ENCODE peak calls at places on chromosome 6, in nine cellular contexts. L is Calu3, G is lower lobe of right lung, R is bronchial epithelial cell, U is right lobe of liver, P is epithelial cell of esophagus, O is HFFc6, H is WTC11, D is upper lobe of right lung. T is an unnamed sample.

GRCh38 chr6:34284563-34285545 is 36.0 kb upstream of the SMIM29 start:
- DNase-seq in H (no peak), G (peak), D (peak), L (no peak), P (no peak), U (peak), R (no peak), O (peak), T (peak)

GRCh38 chr6:26502169-26502568 is 2.1 kb downstream of the BTN1A1 start:
- DNase-seq in P (no peak), H (no peak), O (no peak), R (no peak), G (no peak), D (no peak), U (no peak), L (no peak), T (no peak)

GRCh38 chr6:7087066-7087465 is 20.7 kb upstream of the RREB1 start:
- DNase-seq in P (no peak), U (no peak), O (peak), G (no peak), L (no peak), R (no peak), H (no peak), D (no peak), T (no peak)

GRCh38 chr6:70717038-70717801 is 49.5 kb downstream of the SMAP1 start:
- DNase-seq in H (no peak), G (no peak), D (no peak), R (peak), O (no peak), L (no peak), U (no peak), P (no peak), T (no peak)

GRCh38 chr6:93447874-93448273 is 28.5 kb upstream of the EPHA7 start:
- DNase-seq in O (no peak), G (no peak), P (no peak), D (no peak), H (no peak), L (no peak), U (no peak), R (no peak), T (no peak)

GRCh38 chr6:150008588-150008987 is 16.7 kb downstream of the RAET1L start:
- DNase-seq in D (no peak), G (no peak), O (no peak), R (peak), L (peak), H (no peak), P (peak), U (no peak), T (no peak)

GRCh38 chr6:41331401-41332150 is 3.8 kb upstream of the NCR2 start:
- DNase-seq in G (no peak), R (no peak), O (no peak), D (no peak), H (no peak), P (no peak), U (no peak), L (no peak), T (no peak)

GRCh38 chr6:105482227-105482839 is 79.5 kb upstream of the PREP start:
- DNase-seq in D (no peak), R (no peak), O (no peak), H (no peak), G (no peak), L (no peak), P (peak), U (no peak), T (no peak)

GRCh38 chr6:41785254-41785653 is 2.2 kb upstream of the TOMM6 start:
- DNase-seq in L (no peak), D (no peak), H (no peak), P (no peak), R (no peak), U (no peak), O (no peak), G (no peak), T (no peak)

GRCh38 chr6:56677559-56677958 is 34.9 kb upstream of the DST start:
- DNase-seq in U (no peak), R (peak), G (no peak), O (peak), P (peak), D (no peak), L (no peak), H (no peak), T (no peak)

GRCh38 chr6:73309784-73310502 is 44.1 kb downstream of the DPPA5 start:
- DNase-seq in U (no peak), O (peak), L (peak), G (peak), R (peak), H (peak), P (peak), D (peak), T (no peak)

GRCh38 chr6:169829786-169830185 is 78.4 kb downstream of the ERMARD start:
- DNase-seq in O (no peak), P (peak), H (no peak), U (no peak), G (no peak), R (no peak), L (no peak), D (peak), T (no peak)

GRCh38 chr6:131164506-131164905 is 29.2 kb downstream of the AKAP7 start:
- DNase-seq in G (no peak), D (no peak), P (no peak), L (no peak), O (peak), U (no peak), H (no peak), R (no peak), T (no peak)

GRCh38 chr6:11425431-11425871 is 112.1 kb upstream of the TMEM170B start:
- DNase-seq in R (no peak), U (no peak), D (no peak), L (no peak), O (no peak), H (no peak), G (no peak), P (no peak), T (no peak)

GRCh38 chr6:85945454-85946185 is 302.9 kb upstream of the SYNCRIP start:
- DNase-seq in U (no peak), R (no peak), H (no peak), G (no peak), D (no peak), O (no peak), P (no peak), L (no peak), T (no peak)

GRCh38 chr6:45445749-45446454 is 68.2 kb upstream of the SUPT3H start:
- DNase-seq in G (peak), D (peak), H (no peak), P (peak), U (peak), L (peak), O (peak), R (peak), T (peak)

GRCh38 chr6:37253608-37254007 is 4.0 kb upstream of the TBC1D22B start:
- DNase-seq in O (no peak), H (no peak), D (no peak), R (no peak), L (no peak), U (no peak), G (no peak), P (no peak), T (no peak)

GRCh38 chr6:29941476-29941875 is 856 bp upstream of the HLA-A start:
- DNase-seq in D (no peak), R (peak), H (no peak), O (peak), P (peak), U (no peak), G (no peak), L (no peak), T (no peak)

GRCh38 chr6:90190752-90191393 is 105.8 kb downstream of the BACH2 start:
- DNase-seq in G (no peak), L (no peak), P (no peak), O (no peak), R (no peak), U (no peak), D (no peak), H (no peak), T (no peak)

GRCh38 chr6:85118233-85118632 is 331.6 kb upstream of the NT5E start:
- DNase-seq in G (no peak), D (no peak), H (peak), L (peak), O (no peak), P (no peak), U (no peak), R (no peak), T (no peak)

GRCh38 chr6:152118224-152118623 is 310.7 kb downstream of the ESR1 start:
- DNase-seq in O (no peak), U (no peak), H (no peak), L (no peak), D (no peak), P (no peak), G (no peak), R (no peak), T (no peak)

GRCh38 chr6:152122434-152122833 is 315.0 kb downstream of the ESR1 start:
- DNase-seq in U (no peak), L (no peak), O (no peak), P (no peak), G (no peak), H (no peak), D (no peak), R (no peak), T (no peak)

GRCh38 chr6:152121910-152122309 is 314.4 kb downstream of the ESR1 start:
- DNase-seq in G (no peak), R (no peak), D (no peak), H (no peak), P (no peak), U (no peak), L (no peak), O (no peak), T (no peak)

GRCh38 chr6:152117156-152118129 is 310.0 kb downstream of the ESR1 start:
- DNase-seq in P (no peak), D (no peak), R (no peak), U (no peak), L (no peak), O (no peak), G (no peak), H (no peak), T (no peak)

DNA sequence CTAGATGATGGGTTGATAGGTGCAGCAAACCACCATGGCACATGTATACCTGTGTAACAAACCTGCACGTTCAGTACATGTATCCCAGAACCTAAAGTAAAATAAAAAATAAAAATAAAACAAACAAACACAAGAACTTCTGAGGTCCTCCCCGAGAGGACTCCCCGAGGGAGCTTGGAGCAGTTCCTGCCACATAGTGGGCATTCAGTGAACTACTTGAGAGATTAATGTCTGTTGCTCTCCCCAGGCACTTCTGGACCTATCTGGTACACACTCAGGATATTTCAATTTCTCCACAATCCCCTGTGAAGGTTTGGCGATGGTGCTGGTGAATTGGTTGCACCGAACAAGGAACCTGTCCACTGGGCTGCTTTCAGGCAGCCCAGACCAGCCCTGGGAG is 311.2 kb downstream of the ESR1 start:
- DNase-seq in L (no peak), H (no peak), U (no peak), P (peak), D (no peak), O (no peak), G (no peak), R (no peak), T (no peak)
- TF ChIP-seq CTCF in L (no peak), H (no peak), U (no peak), P (no peak), D (no peak), O (peak), G (no peak), R (no peak), T (no peak)

GRCh38 chr6:145319605-145320004 is 415.7 kb downstream of the EPM2A start:
- DNase-seq in L (no peak), O (no peak), G (no peak), P (no peak), H (no peak), D (no peak), U (no peak), R (no peak), T (no peak)

GRCh38 chr6:145315982-145316600 is 419.2 kb downstream of the EPM2A start:
- DNase-seq in R (peak), H (no peak), U (no peak), D (no peak), O (no peak), P (peak), G (no peak), L (no peak), T (no peak)

GRCh38 chr6:145323652-145324051 is 411.7 kb downstream of the EPM2A start:
- DNase-seq in D (no peak), U (no peak), H (no peak), G (no peak), O (no peak), R (no peak), P (no peak), L (no peak), T (no peak)

GRCh38 chr6:145313041-145313855 is 422.1 kb downstream of the EPM2A start:
- DNase-seq in P (no peak), H (no peak), O (no peak), D (no peak), G (no peak), R (no peak), U (no peak), L (no peak), T (no peak)

GRCh38 chr6:145318952-145319351 is 416.4 kb downstream of the EPM2A start:
- DNase-seq in U (no peak), R (peak), L (no peak), D (no peak), G (no peak), H (no peak), P (peak), O (no peak), T (no peak)
- TF ChIP-seq CTCF in U (no peak), R (peak), L (no peak), D (no peak), G (no peak), H (no peak), P (peak), O (no peak), T (no peak)

DNA sequence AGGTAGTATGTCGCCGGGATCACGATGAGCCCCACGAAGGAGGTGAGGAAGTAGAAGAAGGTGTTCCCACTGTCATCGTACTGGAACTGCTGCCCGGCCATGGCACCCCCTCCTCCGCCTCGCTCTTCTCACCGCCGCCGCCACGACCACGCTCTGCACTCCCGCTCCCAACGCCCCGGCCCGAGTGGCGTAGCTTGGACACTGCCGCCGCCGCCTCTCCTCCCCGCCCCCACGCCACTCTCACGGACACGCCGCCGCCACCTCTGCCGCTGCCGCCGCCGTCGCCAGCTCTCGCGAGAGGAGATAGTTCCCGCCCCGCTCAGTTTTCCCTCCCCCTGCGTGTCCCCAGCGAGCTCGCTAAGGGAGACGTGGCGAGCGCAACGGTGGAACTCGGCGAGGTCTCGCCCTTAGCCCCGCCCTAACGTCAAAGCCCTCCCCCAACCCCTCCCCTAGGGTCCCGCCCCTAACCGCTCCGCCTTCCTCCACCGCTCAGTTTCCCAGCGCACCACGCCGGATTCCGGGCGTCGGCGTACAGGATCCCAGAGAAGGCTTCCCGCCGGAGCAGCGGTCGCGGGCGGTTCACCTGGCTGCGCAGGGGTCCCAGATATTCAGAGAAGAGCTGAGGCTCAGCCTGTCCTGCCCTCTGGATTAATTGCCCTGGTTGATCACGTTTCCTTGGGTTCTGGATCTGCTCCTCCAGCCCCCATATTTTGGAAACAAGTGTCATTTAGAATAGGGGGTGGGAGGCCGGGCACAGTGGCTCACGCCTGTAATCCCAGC is at the start of gene SEC63:
- DNase-seq in O (peak), L (peak), G (peak), D (peak), H (peak), R (peak), P (peak), U (peak), T (peak)
- TF ChIP-seq CTCF in O (no peak), L (no peak), G (no peak), D (no peak), H (no peak), R (no peak), P (no peak), U (no peak), T (no peak)

DNA sequence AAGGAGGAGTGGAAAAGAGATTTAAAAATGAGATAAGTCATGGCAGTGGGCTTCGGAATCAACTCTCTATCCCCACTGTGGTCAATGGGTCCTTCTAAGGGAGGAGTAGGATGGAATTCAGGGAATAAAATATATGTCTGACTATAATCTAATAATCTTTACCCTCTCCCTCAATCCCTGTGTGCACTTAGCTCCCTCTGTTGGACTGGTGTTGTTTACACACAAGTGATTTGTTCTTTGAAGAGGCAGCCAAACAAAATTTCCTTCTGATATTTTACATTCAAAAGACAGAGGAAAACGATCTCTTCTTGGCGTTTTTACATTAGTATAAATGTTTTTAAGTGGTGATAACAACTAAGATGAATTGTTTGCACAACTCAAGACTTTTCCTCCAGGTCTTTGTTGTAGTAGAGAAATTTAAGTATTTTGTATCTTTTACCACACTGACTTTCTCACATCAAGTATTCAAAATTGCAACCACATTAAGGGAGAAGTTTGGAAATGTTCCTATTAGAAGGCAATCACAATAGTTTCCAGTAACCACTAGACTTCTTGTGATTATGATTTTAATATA is 317.7 kb downstream of the CENPW start:
- DNase-seq in H (no peak), G (no peak), P (peak), O (peak), L (peak), R (peak), U (no peak), D (no peak), T (no peak)
- TF ChIP-seq CTCF in H (peak), G (peak), P (peak), O (peak), L (peak), R (peak), U (peak), D (peak), T (peak)

GRCh38 chr6:43952746-43953145 is 174.5 kb downstream of the MRPL14 start:
- DNase-seq in D (no peak), H (no peak), R (no peak), U (peak), L (peak), G (no peak), P (no peak), O (no peak), T (no peak)

GRCh38 chr6:43951756-43952675 is 175.2 kb downstream of the MRPL14 start:
- DNase-seq in U (peak), R (no peak), D (no peak), L (no peak), G (no peak), H (no peak), O (peak), P (no peak), T (no peak)

GRCh38 chr6:43954311-43955131 is 172.7 kb downstream of the MRPL14 start:
- DNase-seq in D (no peak), O (no peak), H (no peak), G (no peak), L (no peak), P (no peak), R (no peak), U (peak), T (no peak)

GRCh38 chr6:43953256-43953655 is 174.0 kb downstream of the MRPL14 start:
- DNase-seq in U (no peak), P (no peak), L (no peak), G (no peak), O (no peak), D (no peak), H (no peak), R (no peak), T (no peak)

DNA sequence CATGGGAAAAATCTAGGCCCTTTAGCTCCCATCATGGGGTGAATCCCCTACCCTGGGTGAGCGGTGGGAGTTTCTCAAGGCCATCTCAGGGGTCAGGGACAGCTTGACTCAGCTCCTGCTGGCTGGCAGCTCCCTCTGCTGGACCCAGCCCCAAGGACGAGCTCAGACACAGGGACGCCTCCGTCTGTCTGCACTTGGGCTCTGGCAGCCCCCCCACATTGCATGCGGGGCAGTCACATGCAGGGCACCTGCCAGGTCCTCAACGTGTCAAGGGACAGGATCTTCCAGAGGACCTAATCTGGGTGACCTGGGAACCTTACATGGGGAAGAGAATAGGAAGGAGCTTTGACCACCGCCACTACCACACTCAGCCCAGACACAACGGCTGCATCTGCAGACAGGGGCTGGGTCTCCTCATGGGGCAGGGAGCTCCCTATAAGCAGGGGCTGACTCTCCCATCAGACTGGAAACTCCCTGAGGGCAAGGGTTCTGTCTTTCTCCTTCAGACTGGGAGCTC is 173.4 kb downstream of the MRPL14 start:
- DNase-seq in O (no peak), R (no peak), G (no peak), H (peak), U (peak), L (peak), D (no peak), P (no peak), T (no peak)
- TF ChIP-seq CTCF in O (peak), R (peak), G (no peak), H (no peak), U (peak), L (peak), D (no peak), P (peak), T (peak)